ENCODE peak calls at places on chromosome 15, in four cellular contexts. X is caudate nucleus, Y is hepatocyte, D is HCT116. L is an unnamed sample.

GRCh38 chr15:95812491-95812890 is 518.0 kb upstream of the NR2F2 start:
- DNase-seq in X (no peak), D (no peak), Y (no peak), L (no peak)

GRCh38 chr15:59968314-59968713 is 35.8 kb upstream of the FOXB1 start:
- DNase-seq in X (no peak), D (no peak), Y (no peak), L (no peak)

GRCh38 chr15:39282663-39283208 is 298.1 kb upstream of the THBS1 start:
- DNase-seq in D (no peak), X (no peak), Y (no peak), L (no peak)

GRCh38 chr15:78234515-78235040 is at the start of gene ACSBG1:
- DNase-seq in D (no peak), X (no peak), Y (no peak), L (no peak)

GRCh38 chr15:77836116-77836798 is 203.5 kb upstream of the LINGO1 start:
- DNase-seq in Y (no peak), D (peak), X (no peak), L (no peak)

GRCh38 chr15:56492786-56493555 is 28.0 kb upstream of the MNS1 start:
- DNase-seq in Y (no peak), D (no peak), X (no peak), L (no peak)

GRCh38 chr15:45640610-45641009 is 5.8 kb downstream of the SQOR start:
- DNase-seq in D (peak), X (no peak), Y (peak), L (peak)

GRCh38 chr15:75416584-75416983 is 34.9 kb downstream of the SIN3A start:
- DNase-seq in D (no peak), Y (no peak), X (no peak), L (no peak)

GRCh38 chr15:57320543-57321220 is 55.6 kb upstream of the CGNL1 start:
- DNase-seq in D (no peak), X (no peak), Y (peak), L (no peak)

GRCh38 chr15:43215961-43216360 is 4.9 kb downstream of the EPB42 start:
- DNase-seq in X (no peak), Y (no peak), D (no peak), L (peak)

GRCh38 chr15:29805043-29805707 is 17.1 kb downstream of the TJP1 start:
- DNase-seq in X (peak), Y (peak), D (no peak), L (no peak)

GRCh38 chr15:29825205-29825604 is 2.9 kb upstream of the TJP1 start:
- DNase-seq in X (no peak), Y (no peak), D (no peak), L (no peak)

GRCh38 chr15:77030042-77030927 is 35.4 kb downstream of the PSTPIP1 start:
- DNase-seq in Y (no peak), D (no peak), X (peak), L (no peak)

GRCh38 chr15:60017538-60018199 is 13.6 kb downstream of the FOXB1 start:
- DNase-seq in D (no peak), Y (no peak), X (no peak), L (peak)

GRCh38 chr15:38503497-38503896 is 49.6 kb downstream of the FAM98B start:
- DNase-seq in Y (no peak), X (no peak), D (no peak), L (no peak)

GRCh38 chr15:35751421-35752133 is 205.6 kb upstream of the DPH6 start:
- DNase-seq in Y (peak), X (peak), D (peak), L (no peak)

GRCh38 chr15:98651581-98652220 is 3.4 kb downstream of the IGF1R start:
- DNase-seq in X (no peak), Y (peak), D (no peak), L (no peak)

GRCh38 chr15:70262171-70262570 is 164.5 kb upstream of the TLE3 start:
- DNase-seq in X (no peak), D (no peak), Y (no peak), L (no peak)

GRCh38 chr15:31925541-31925940 is 104.8 kb upstream of the CHRNA7 start:
- DNase-seq in X (no peak), Y (no peak), D (no peak), L (no peak)

GRCh38 chr15:70906842-70907241 is 14.2 kb downstream of the LRRC49 start:
- DNase-seq in X (no peak), D (no peak), Y (no peak), L (no peak)

GRCh38 chr15:45199136-45199810 is 11.5 kb upstream of the SHF start:
- DNase-seq in X (no peak), Y (no peak), D (no peak), L (no peak)

GRCh38 chr15:32851619-32852416 is 134.0 kb downstream of the GREM1 start:
- DNase-seq in D (no peak), Y (no peak), X (no peak), L (peak)

GRCh38 chr15:33111051-33111451 is 83.5 kb downstream of the FMN1 start:
- DNase-seq in D (no peak), X (no peak), Y (no peak), L (no peak)

GRCh38 chr15:100383302-100384107 is 41.7 kb upstream of the ADAMTS17 start:
- DNase-seq in Y (peak), X (no peak), D (peak), L (no peak)

GRCh38 chr15:62492900-62493299 is 327.8 kb upstream of the C2CD4B start:
- DNase-seq in Y (no peak), D (no peak), X (no peak), L (no peak)

GRCh38 chr15:49331951-49332350 is 91.1 kb upstream of the FGF7 start:
- DNase-seq in Y (no peak), D (no peak), X (no peak), L (no peak)

GRCh38 chr15:43776101-43776717 is 557 bp downstream of the ELL3 start:
- DNase-seq in X (no peak), Y (peak), D (no peak), L (no peak)

GRCh38 chr15:69443032-69443611 is 9.5 kb upstream of the RPLP1 start:
- DNase-seq in D (no peak), X (no peak), Y (no peak), L (no peak)

DNA sequence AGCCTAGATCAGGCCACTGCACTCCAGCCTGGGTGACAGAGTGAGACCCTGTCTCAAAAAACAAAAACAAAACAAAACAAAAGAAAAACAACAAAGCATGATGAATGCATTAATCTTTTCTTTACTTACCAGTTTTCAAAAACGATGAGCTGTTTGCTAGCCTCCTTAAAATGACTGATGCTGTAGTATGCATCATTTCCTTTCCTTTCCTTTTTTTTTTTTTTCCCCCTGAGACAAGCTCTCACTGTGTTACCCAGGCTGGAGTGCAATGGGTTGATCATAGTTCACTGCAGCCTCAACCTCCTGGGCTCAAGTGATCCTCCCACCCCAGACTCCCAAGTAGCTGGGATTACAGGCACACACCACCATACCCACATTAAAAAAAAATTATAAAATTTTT is 202.0 kb downstream of the ADAMTSL3 start:
- DNase-seq in D (no peak), Y (no peak), X (no peak), L (no peak)
- H3K27ac ChIP-seq in D (no peak), Y (no peak), X (no peak), L (no peak)

DNA sequence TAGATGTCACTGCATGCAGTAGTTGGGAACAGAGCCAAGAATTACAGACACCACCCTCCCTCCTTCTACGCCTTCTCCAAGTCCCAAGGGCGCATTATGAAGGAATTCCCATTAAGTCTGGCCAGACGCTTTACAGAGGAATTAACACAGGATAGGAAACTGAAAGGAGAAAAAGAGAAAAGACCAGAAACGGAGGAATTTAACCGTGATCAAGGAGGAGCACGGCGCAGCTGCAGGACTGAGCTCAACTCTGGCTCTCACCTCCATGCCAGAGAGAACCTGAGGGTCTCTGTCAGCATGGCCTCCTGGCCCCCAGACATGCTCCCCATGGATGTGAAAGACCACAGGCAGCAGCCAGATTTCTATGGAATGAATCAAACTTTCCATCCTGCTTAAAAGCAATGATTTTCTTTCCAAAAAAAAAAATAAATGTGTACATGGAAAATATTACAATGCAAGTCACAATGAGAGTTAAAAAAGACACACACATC is 13.7 kb downstream of the ATP10A start:
- DNase-seq in X (no peak), Y (peak), D (no peak), L (no peak)
- H3K27ac ChIP-seq in X (no peak), Y (peak), D (no peak), L (no peak)

GRCh38 chr15:24746094-24746493 is 70.5 kb downstream of the NPAP1 start:
- DNase-seq in X (no peak), D (no peak), Y (no peak), L (no peak)

GRCh38 chr15:24747376-24747775 is 71.8 kb downstream of the NPAP1 start:
- DNase-seq in X (no peak), D (no peak), Y (no peak), L (no peak)

GRCh38 chr15:24752354-24752753 is 76.8 kb downstream of the NPAP1 start:
- DNase-seq in X (no peak), D (no peak), Y (no peak), L (no peak)

GRCh38 chr15:24745276-24745675 is 69.7 kb downstream of the NPAP1 start:
- DNase-seq in D (no peak), Y (no peak), X (no peak), L (no peak)

GRCh38 chr15:24748812-24749439 is 73.4 kb downstream of the NPAP1 start:
- DNase-seq in D (no peak), Y (no peak), X (no peak), L (no peak)
- H3K27ac ChIP-seq in D (no peak), Y (no peak), X (no peak), L (no peak)

GRCh38 chr15:92654662-92655061 is 913 bp downstream of the FAM174B start:
- DNase-seq in Y (no peak), D (no peak), X (no peak), L (no peak)
- H3K27ac ChIP-seq in Y (peak), D (no peak), X (no peak), L (no peak)

GRCh38 chr15:65369148-65369547 is 8.7 kb downstream of the IGDCC3 start:
- DNase-seq in X (no peak), Y (no peak), D (no peak), L (no peak)

GRCh38 chr15:65370885-65371284 is 6.9 kb downstream of the IGDCC3 start:
- DNase-seq in D (no peak), Y (no peak), X (no peak), L (no peak)

GRCh38 chr15:65369651-65370050 is 8.2 kb downstream of the IGDCC3 start:
- DNase-seq in D (no peak), Y (no peak), X (no peak), L (no peak)

GRCh38 chr15:65368300-65368617 is 9.5 kb downstream of the IGDCC3 start:
- DNase-seq in X (peak), D (no peak), Y (no peak), L (no peak)

GRCh38 chr15:65368646-65369045 is 9.2 kb downstream of the IGDCC3 start:
- DNase-seq in X (no peak), D (no peak), Y (no peak), L (no peak)
- H3K27ac ChIP-seq in X (no peak), D (no peak), Y (peak), L (no peak)

GRCh38 chr15:65940618-65940909 is 71.3 kb downstream of the RAB11A start:
- DNase-seq in Y (no peak), D (no peak), X (no peak), L (peak)
- H3K27ac ChIP-seq in Y (no peak), D (no peak), X (no peak), L (peak)

GRCh38 chr15:85312925-85313324 is 67.5 kb upstream of the AKAP13 start:
- DNase-seq in Y (no peak), D (no peak), X (no peak), L (no peak)

GRCh38 chr15:85316244-85316934 is 64.0 kb upstream of the AKAP13 start:
- DNase-seq in Y (peak), X (no peak), D (peak), L (no peak)

GRCh38 chr15:85314139-85314538 is 66.3 kb upstream of the AKAP13 start:
- DNase-seq in Y (no peak), X (no peak), D (no peak), L (no peak)

GRCh38 chr15:85313339-85313738 is 67.1 kb upstream of the AKAP13 start:
- DNase-seq in X (no peak), D (no peak), Y (no peak), L (no peak)

GRCh38 chr15:85314653-85315052 is 65.8 kb upstream of the AKAP13 start:
- DNase-seq in X (no peak), D (no peak), Y (no peak), L (no peak)
- H3K27ac ChIP-seq in X (no peak), D (no peak), Y (no peak), L (no peak)

DNA sequence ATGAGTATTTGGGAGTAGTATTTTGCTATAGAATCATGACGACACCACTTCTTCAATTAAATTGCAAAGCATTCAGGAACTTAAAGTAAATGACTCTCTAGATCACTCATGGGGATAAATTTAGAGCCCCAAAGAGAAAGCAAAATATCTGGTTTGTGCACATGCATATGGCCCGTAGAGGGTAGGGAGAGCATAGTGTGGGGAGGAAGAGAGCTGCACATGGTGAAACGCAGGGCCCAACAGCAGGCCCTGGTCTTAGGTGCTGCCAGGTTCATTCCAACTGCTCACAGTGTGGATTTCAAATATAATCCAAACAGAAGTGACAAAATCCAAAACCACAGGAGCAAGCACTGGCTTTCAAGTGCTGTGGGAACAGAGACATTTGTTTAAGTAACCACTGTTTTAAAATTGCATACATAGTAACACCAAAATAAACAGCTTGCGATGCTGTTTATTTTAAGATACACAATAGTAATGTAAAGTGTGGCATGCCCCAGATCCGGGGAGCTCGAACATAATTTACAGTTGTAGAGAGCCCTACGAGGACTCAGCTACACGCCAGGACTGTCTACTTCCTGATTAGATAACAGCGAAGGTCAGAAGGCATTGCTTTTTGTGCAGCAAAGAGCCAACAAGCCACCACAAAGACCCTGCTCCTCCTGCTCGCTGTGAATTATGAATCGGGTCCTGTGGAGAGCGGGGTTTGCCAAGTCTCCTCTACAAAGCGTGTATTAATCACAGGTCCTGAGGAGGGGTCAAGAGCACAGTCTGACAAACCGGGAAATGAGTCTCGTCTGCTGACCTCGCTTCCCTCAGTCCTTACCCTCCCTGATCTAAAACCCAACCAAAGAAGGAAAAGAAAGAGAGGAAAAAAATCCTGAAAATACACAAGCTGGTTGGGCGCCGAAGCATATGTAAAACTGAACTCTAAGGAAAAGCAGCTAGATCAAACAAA is 80.6 kb downstream of the MEIS2 start:
- DNase-seq in Y (peak), X (no peak), D (no peak), L (no peak)
- H3K27ac ChIP-seq in Y (peak), X (peak), D (no peak), L (no peak)

GRCh38 chr15:55239440-55240124 is 42.8 kb upstream of the RSL24D1 start:
- DNase-seq in Y (no peak), D (no peak), X (no peak), L (no peak)

GRCh38 chr15:55237219-55238130 is 40.7 kb upstream of the RSL24D1 start:
- DNase-seq in X (no peak), D (no peak), Y (no peak), L (no peak)

GRCh38 chr15:55241895-55242294 is 45.2 kb upstream of the RSL24D1 start:
- DNase-seq in D (no peak), Y (no peak), X (no peak), L (no peak)

GRCh38 chr15:55241193-55241592 is 44.5 kb upstream of the RSL24D1 start:
- DNase-seq in X (no peak), D (no peak), Y (no peak), L (no peak)

GRCh38 chr15:55240125-55240760 is 43.5 kb upstream of the RSL24D1 start:
- DNase-seq in Y (no peak), X (no peak), D (no peak), L (no peak)
- H3K27ac ChIP-seq in Y (no peak), X (no peak), D (no peak), L (no peak)

L was measured in epithelial cell of prostate.